ENCODE peak calls at places on chromosomes 11 and 22, in six cellular contexts. J is stimulated activated CD8-positive, alpha-beta memory T cell treated with anti-CD3 and anti-CD28 coated beads, Interleukin-2, amount 100 ng/mL, for 48 hours; X is HTR-8/SVneo; B is mucosa of gallbladder; O is heart left ventricle; L is activated CD4-positive, alpha-beta T cell treated with anti-CD3 and anti-CD28 coated beads, Interleukin-2, amount 10 ng/mL, durations not matched to agents 24 days and 14 days. C is an unnamed sample.

GRCh38 chr11:121300313-121300971 is 7.9 kb downstream of the SC5D start:
- DNase-seq in J (no peak), X (no peak), B (no peak), O (no peak), L (no peak), C (no peak)

GRCh38 chr11:111601979-111602864 is at the start of gene SIK2:
- DNase-seq in J (peak), X (peak), B (peak), O (peak), L (peak), C (peak)

GRCh38 chr11:133934599-133935550 is 21.9 kb downstream of the IGSF9B start:
- DNase-seq in J (no peak), X (peak), B (peak), O (peak), L (no peak), C (no peak)

GRCh38 chr11:116791002-116791812 is 472 bp downstream of the APOA5 start:
- DNase-seq in J (peak), X (peak), B (peak), O (peak), L (peak), C (peak)

GRCh38 chr22:49760630-49761571 is 66.8 kb downstream of the BRD1 start:
- DNase-seq in J (no peak), X (no peak), B (no peak), O (no peak), L (no peak), C (no peak)

GRCh38 chr11:66265531-66266377 is 2.7 kb upstream of the RAB1B start:
- DNase-seq in J (no peak), X (no peak), B (no peak), O (no peak), L (no peak), C (no peak)

GRCh38 chr11:15695096-15695721 is 580.5 kb downstream of the INSC start:
- DNase-seq in J (no peak), X (no peak), B (no peak), O (no peak), L (no peak), C (peak)

GRCh38 chr11:57348052-57348451 is 9.9 kb downstream of the P2RX3 start:
- DNase-seq in J (no peak), X (no peak), B (no peak), O (no peak), L (no peak), C (no peak)

GRCh38 chr22:47160781-47161520 is 398.5 kb downstream of the TBC1D22A start:
- DNase-seq in J (no peak), X (no peak), B (no peak), O (no peak), L (no peak), C (no peak)

GRCh38 chr11:2443406-2443805 is 908 bp downstream of the TRPM5 start:
- DNase-seq in J (no peak), X (no peak), B (no peak), O (peak), L (no peak), C (no peak)

GRCh38 chr11:114059278-114059983 is at the start of gene ZBTB16:
- DNase-seq in J (peak), X (no peak), B (peak), O (peak), L (peak), C (no peak)

GRCh38 chr11:45518853-45519545 is 146.4 kb downstream of the CHST1 start:
- DNase-seq in J (no peak), X (no peak), B (no peak), O (no peak), L (no peak), C (no peak)

GRCh38 chr11:119791701-119792151 is 62.7 kb upstream of the NECTIN1 start:
- DNase-seq in J (no peak), X (no peak), B (no peak), O (no peak), L (no peak), C (no peak)

C was measured in PC-9.